ENCODE peak calls at places on chromosome 17, in ten cellular contexts. E is fibroblast of mammary gland, B is PC-9, Q is heart left ventricle, P is aorta, R is cardiac muscle cell, W is cardiac fibroblast, U is heart right ventricle, O is foreskin fibroblast, A is AG10803. Y is an unnamed sample.

GRCh38 chr17:82642022-82642421 is 6.2 kb downstream of the WDR45B start:
- DNase-seq in E (no peak), B (no peak), Q (no peak), P (peak; percentile 14), R (no peak), W (no peak), U (no peak), O (no peak), A (no peak), Y (no peak)

GRCh38 chr17:8151120-8151640 is 1.0 kb downstream of the PER1 start:
- DNase-seq in E (peak; percentile 91), B (no peak), Q (peak; percentile 96), P (peak; percentile 96), R (peak; percentile 94), W (peak; percentile 98), U (peak; percentile 94), O (peak; percentile 97), A (peak; percentile 90), Y (peak; percentile 93)

GRCh38 chr17:27545562-27546229 is 85.3 kb upstream of the LGALS9 start:
- DNase-seq in E (no peak), B (no peak), Q (no peak), P (no peak), R (no peak), W (no peak), U (no peak), O (no peak), A (peak; percentile 68), Y (no peak)

GRCh38 chr17:58968662-58969061 is 138.0 kb downstream of the TRIM37 start:
- DNase-seq in E (no peak), B (no peak), Q (no peak), P (no peak), R (no peak), W (no peak), U (no peak), O (no peak), A (no peak), Y (no peak)

GRCh38 chr17:43988301-43988700 is 16.1 kb upstream of the NAGS start:
- DNase-seq in E (no peak), B (no peak), Q (no peak), P (no peak), R (no peak), W (no peak), U (no peak), O (no peak), A (no peak), Y (no peak)

GRCh38 chr17:37060966-37061365 is 112.2 kb downstream of the AATF start:
- DNase-seq in E (no peak), B (peak; percentile 82), Q (no peak), P (no peak), R (no peak), W (no peak), U (no peak), O (no peak), A (no peak), Y (no peak)

GRCh38 chr17:48241770-48242497 is 134.4 kb downstream of the SNX11 start:
- DNase-seq in E (no peak), B (no peak), Q (no peak), P (no peak), R (no peak), W (no peak), U (no peak), O (no peak), A (no peak), Y (no peak)

GRCh38 chr17:20988001-20988641 is 54.7 kb downstream of the USP22 start:
- DNase-seq in E (no peak), B (no peak), Q (no peak), P (no peak), R (no peak), W (no peak), U (no peak), O (no peak), A (no peak), Y (no peak)

GRCh38 chr17:64024215-64024654 is 3.8 kb upstream of the ICAM2 start:
- DNase-seq in E (no peak), B (no peak), Q (no peak), P (no peak), R (no peak), W (no peak), U (no peak), O (no peak), A (no peak), Y (no peak)

GRCh38 chr17:67658265-67658664 is 59.5 kb upstream of the NOL11 start:
- DNase-seq in E (no peak), B (no peak), Q (no peak), P (no peak), R (no peak), W (no peak), U (no peak), O (no peak), A (no peak), Y (no peak)

GRCh38 chr17:67657596-67657995 is 60.1 kb upstream of the NOL11 start:
- DNase-seq in E (no peak), B (no peak), Q (no peak), P (no peak), R (no peak), W (no peak), U (no peak), O (no peak), A (no peak), Y (no peak)

GRCh38 chr17:67656494-67657203 is 61.1 kb upstream of the NOL11 start:
- DNase-seq in E (no peak), B (no peak), Q (no peak), P (no peak), R (no peak), W (no peak), U (no peak), O (no peak), A (no peak), Y (no peak)

GRCh38 chr17:67652433-67652832 is 65.3 kb upstream of the NOL11 start:
- DNase-seq in E (no peak), B (no peak), Q (no peak), P (no peak), R (no peak), W (no peak), U (no peak), O (no peak), A (no peak), Y (no peak)

DNA sequence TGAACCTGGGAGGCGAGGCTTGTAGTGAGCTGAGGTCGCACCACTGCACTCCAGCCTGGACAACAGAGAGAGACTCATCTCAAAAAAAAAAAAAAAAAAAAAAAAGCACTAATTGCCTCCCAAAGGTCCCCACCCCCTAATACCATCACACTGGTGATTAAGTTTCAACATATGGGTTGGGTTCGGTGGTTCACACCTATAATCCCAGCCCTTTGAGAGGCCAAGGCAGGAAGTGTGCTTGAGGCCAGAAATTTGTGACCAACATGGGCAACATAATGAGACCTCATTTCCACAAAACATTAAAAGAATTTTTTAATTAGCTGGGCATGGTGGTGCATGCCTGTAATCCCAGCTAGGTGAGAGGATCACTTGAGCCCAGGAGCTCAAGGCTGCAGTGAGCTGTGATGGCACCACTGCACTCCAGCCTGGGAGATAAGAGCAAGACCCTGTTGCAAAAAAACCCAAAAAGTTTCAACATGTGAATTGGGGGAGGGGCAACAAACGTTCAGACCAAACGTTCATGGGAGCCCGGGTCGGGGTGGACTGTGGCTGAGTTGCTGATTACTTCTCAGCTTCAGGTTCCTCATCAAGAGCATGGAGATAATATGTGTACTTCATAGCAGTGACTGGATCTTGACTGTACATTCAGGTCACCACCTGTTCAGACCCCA is 62.1 kb upstream of the NOL11 start:
- DNase-seq in E (no peak), B (no peak), Q (no peak), P (no peak), R (no peak), W (no peak), U (no peak), O (no peak), A (no peak), Y (no peak)
- H3K4me3 ChIP-seq in E (no peak overlapping the region), B (no peak overlapping the region), Q (no peak overlapping the region), P (no peak overlapping the region), R (no peak overlapping the region), W (no peak overlapping the region), U (no peak overlapping the region), O (no peak overlapping the region), A (no peak overlapping the region), Y (no peak overlapping the region)

GRCh38 chr17:19746517-19746916 is 1.6 kb downstream of the ALDH3A1 start:
- DNase-seq in E (no peak), B (no peak), Q (no peak), P (no peak), R (no peak), W (no peak), U (no peak), O (no peak), A (no peak), Y (no peak)
- H3K4me3 ChIP-seq in E (no peak overlapping the region), B (peak overlapping the region; percentile 76), Q (no peak overlapping the region), P (no peak overlapping the region), R (no peak overlapping the region), W (no peak overlapping the region), U (no peak overlapping the region), O (no peak overlapping the region), A (no peak overlapping the region), Y (no peak overlapping the region)

GRCh38 chr17:71496552-71496951 is 624.3 kb upstream of the SOX9 start:
- DNase-seq in E (no peak), B (no peak), Q (no peak), P (no peak), R (no peak), W (no peak), U (no peak), O (peak; percentile 19), A (peak; percentile 87), Y (peak; percentile 62)

GRCh38 chr17:71495420-71495819 is 625.4 kb upstream of the SOX9 start:
- DNase-seq in E (no peak), B (no peak), Q (no peak), P (no peak), R (no peak), W (no peak), U (no peak), O (no peak), A (no peak), Y (no peak)

GRCh38 chr17:71494045-71494444 is 626.8 kb upstream of the SOX9 start:
- DNase-seq in E (no peak), B (no peak), Q (no peak), P (no peak), R (no peak), W (peak; percentile 11), U (no peak), O (peak; percentile 28), A (peak; percentile 91), Y (peak; percentile 58)

DNA sequence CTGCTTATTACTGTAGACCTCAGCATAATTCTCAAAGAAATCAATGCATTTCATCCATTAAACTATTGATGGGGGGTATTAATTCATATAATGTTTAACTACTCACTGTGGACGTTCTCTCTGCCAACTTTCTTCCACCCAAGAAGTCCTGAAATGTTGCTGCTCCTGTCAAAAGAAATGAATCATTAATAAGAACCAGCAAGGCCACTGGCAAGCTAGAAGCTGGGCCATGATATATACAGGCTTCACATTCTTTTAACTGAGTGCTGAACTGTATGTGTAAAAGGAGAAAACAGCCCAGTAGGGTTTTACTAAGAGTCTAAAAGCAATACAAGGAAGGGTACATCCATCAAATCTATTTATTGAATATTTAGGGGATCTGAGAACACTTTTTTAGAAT is 626.4 kb upstream of the SOX9 start:
- DNase-seq in E (no peak), B (no peak), Q (no peak), P (no peak), R (no peak), W (no peak), U (no peak), O (peak; percentile 19), A (peak; percentile 72), Y (peak; percentile 34)
- H3K4me3 ChIP-seq in E (no peak overlapping the region), B (no peak overlapping the region), Q (no peak overlapping the region), P (no peak overlapping the region), R (no peak overlapping the region), W (no peak overlapping the region), U (no peak overlapping the region), O (no peak overlapping the region), A (no peak overlapping the region), Y (no peak overlapping the region)

GRCh38 chr17:57803026-57803425 is 46.8 kb downstream of the MRPS23 start:
- DNase-seq in E (no peak), B (no peak), Q (no peak), P (no peak), R (no peak), W (no peak), U (no peak), O (no peak), A (no peak), Y (no peak)
- H3K4me3 ChIP-seq in E (no peak overlapping the region), B (no peak overlapping the region), Q (no peak overlapping the region), P (no peak overlapping the region), R (no peak overlapping the region), W (no peak overlapping the region), U (no peak overlapping the region), O (no peak overlapping the region), A (no peak overlapping the region), Y (no peak overlapping the region)

Y was measured in adipocyte.